ENCODE peak calls at places on chromosomes 11 and 22, in nine cellular contexts. H is SK-MEL-5; N is KBM-7; V is stimulated activated CD8-positive, alpha-beta memory T cell treated with anti-CD3 and anti-CD28 coated beads, Interleukin-7, amount 100 ng/mL, for 24 hours; A is activated gamma-delta T cell treated with anti-CD3 and anti-CD28 coated beads, Interleukin-2, amount 50 U/mL, for 16 hours; S is H7; C is SK-N-SH; K is neuronal stem cell; X is NCI-H1105 treated with DMSO at 0.1 percent for 48 hours. M is an unnamed sample.

GRCh38 chr11:47593934-47594855 is at the start of gene C1QTNF4:
- DNase-seq in H (no peak), C (peak), V (no peak), S (peak), X (no peak), K (peak), N (no peak), A (no peak), M (no peak)

GRCh38 chr11:66743271-66743968 is 14.4 kb upstream of the SPTBN2 start:
- DNase-seq in K (no peak), S (peak), C (no peak), N (no peak), A (no peak), H (no peak), V (no peak), X (no peak), M (peak)

GRCh38 chr11:67357831-67358555 is 4.6 kb upstream of the POLD4 start:
- DNase-seq in K (no peak), H (no peak), X (no peak), V (no peak), S (peak), C (peak), A (no peak), N (no peak), M (no peak)

GRCh38 chr11:61728940-61729219 is 23.6 kb upstream of the MYRF start:
- DNase-seq in K (no peak), C (no peak), H (no peak), A (no peak), S (no peak), X (no peak), V (no peak), N (no peak), M (no peak)

GRCh38 chr11:19873730-19874129 is 161.1 kb downstream of the NAV2 start:
- DNase-seq in H (no peak), C (no peak), A (no peak), X (peak), S (peak), K (no peak), N (no peak), V (no peak), M (no peak)

GRCh38 chr22:25062378-25063095 is 110.0 kb downstream of the KIAA1671 start:
- DNase-seq in V (peak), H (no peak), K (no peak), A (peak), N (peak), C (peak), X (no peak), S (peak), M (no peak)

GRCh38 chr22:23415490-23415851 is 164.6 kb downstream of the IGLL1 start:
- DNase-seq in V (no peak), H (no peak), K (no peak), X (no peak), A (no peak), S (no peak), N (no peak), C (no peak), M (no peak)

GRCh38 chr22:39574779-39575551 is 4.4 kb downstream of the CACNA1I start:
- DNase-seq in K (no peak), N (no peak), X (no peak), A (no peak), H (no peak), C (no peak), S (peak), V (no peak), M (peak)

GRCh38 chr11:123381817-123382554 is 48.1 kb upstream of the GRAMD1B start:
- DNase-seq in K (no peak), N (no peak), A (no peak), C (no peak), H (no peak), V (peak), X (no peak), S (no peak), M (no peak)

GRCh38 chr11:62370743-62371440 is 33.6 kb downstream of the ASRGL1 start:
- DNase-seq in H (no peak), N (no peak), C (no peak), V (no peak), S (peak), A (peak), K (no peak), X (no peak), M (no peak)

GRCh38 chr22:23542933-23543332 is 37.2 kb downstream of the IGLL1 start:
- DNase-seq in X (no peak), N (no peak), H (peak), V (no peak), S (no peak), C (no peak), A (no peak), K (no peak), M (no peak)

GRCh38 chr11:11148104-11148509 is 204.9 kb downstream of the CSNK2A3 start:
- DNase-seq in S (peak), A (no peak), C (no peak), V (no peak), H (peak), X (no peak), K (no peak), N (no peak), M (peak)

GRCh38 chr22:35477911-35478582 is 62.6 kb upstream of the RASD2 start:
- DNase-seq in C (peak), H (peak), S (no peak), K (no peak), V (no peak), X (peak), A (no peak), N (peak), M (peak)

GRCh38 chr11:27721505-27722116 is 21.4 kb upstream of the BDNF start:
- DNase-seq in C (no peak), N (no peak), V (no peak), S (no peak), X (peak), H (no peak), K (no peak), A (no peak), M (no peak)

GRCh38 chr22:24417901-24418641 is 9.3 kb upstream of the ADORA2A start:
- DNase-seq in H (no peak), N (no peak), V (no peak), X (no peak), A (no peak), C (peak), K (no peak), S (no peak), M (no peak)